ENCODE peak calls at places on chromosomes 6 and 20, in ten cellular contexts. One of them, this sample, is unnamed.

GRCh38 chr6:33929575-33930288 is 125.9 kb upstream of the MLN start:
- DNase-seq in keratinocyte: no peak
- DNase-seq in small intestine: no peak
- DNase-seq in dorsolateral prefrontal cortex: no peak
- DNase-seq in mesendoderm: no peak
- DNase-seq in AG04450: no peak
- DNase-seq in colonic mucosa: no peak
- DNase-seq in CD4-positive, alpha-beta T cell: no peak
- DNase-seq in suprapubic skin: no peak
- DNase-seq in transverse colon: no peak
- DNase-seq in this sample: no peak

GRCh38 chr6:136962661-136963060 is 40.6 kb downstream of the SLC35D3 start:
- DNase-seq in AG04450: no peak
- DNase-seq in CD4-positive, alpha-beta T cell: no peak
- DNase-seq in transverse colon: peak
- DNase-seq in dorsolateral prefrontal cortex: no peak
- DNase-seq in small intestine: peak
- DNase-seq in colonic mucosa: peak
- DNase-seq in keratinocyte: no peak
- DNase-seq in suprapubic skin: no peak
- DNase-seq in mesendoderm: peak
- DNase-seq in this sample: no peak

GRCh38 chr6:77650098-77650663 is 2.7 kb upstream of the MEI4 start:
- DNase-seq in colonic mucosa: no peak
- DNase-seq in keratinocyte: no peak
- DNase-seq in CD4-positive, alpha-beta T cell: no peak
- DNase-seq in suprapubic skin: no peak
- DNase-seq in AG04450: no peak
- DNase-seq in small intestine: no peak
- DNase-seq in transverse colon: peak
- DNase-seq in mesendoderm: peak
- DNase-seq in dorsolateral prefrontal cortex: no peak
- DNase-seq in this sample: no peak

GRCh38 chr20:17026346-17026745 is 200.5 kb upstream of the PCSK2 start:
- DNase-seq in small intestine: no peak
- DNase-seq in suprapubic skin: no peak
- DNase-seq in mesendoderm: no peak
- DNase-seq in keratinocyte: no peak
- DNase-seq in CD4-positive, alpha-beta T cell: no peak
- DNase-seq in transverse colon: no peak
- DNase-seq in dorsolateral prefrontal cortex: no peak
- DNase-seq in AG04450: no peak
- DNase-seq in colonic mucosa: no peak
- DNase-seq in this sample: no peak

GRCh38 chr6:35524380-35525020 is 11.8 kb upstream of the TULP1 start:
- DNase-seq in colonic mucosa: no peak
- DNase-seq in dorsolateral prefrontal cortex: no peak
- DNase-seq in suprapubic skin: no peak
- DNase-seq in transverse colon: no peak
- DNase-seq in small intestine: no peak
- DNase-seq in AG04450: no peak
- DNase-seq in keratinocyte: no peak
- DNase-seq in CD4-positive, alpha-beta T cell: no peak
- DNase-seq in mesendoderm: no peak
- DNase-seq in this sample: no peak

GRCh38 chr20:56285496-56285895 is 37.0 kb downstream of the MC3R start:
- DNase-seq in small intestine: no peak
- DNase-seq in keratinocyte: no peak
- DNase-seq in suprapubic skin: no peak
- DNase-seq in AG04450: no peak
- DNase-seq in mesendoderm: no peak
- DNase-seq in transverse colon: no peak
- DNase-seq in CD4-positive, alpha-beta T cell: no peak
- DNase-seq in colonic mucosa: no peak
- DNase-seq in dorsolateral prefrontal cortex: no peak
- DNase-seq in this sample: peak

GRCh38 chr6:157681041-157681650 is 141.9 kb upstream of the SNX9 start:
- DNase-seq in dorsolateral prefrontal cortex: no peak
- DNase-seq in transverse colon: no peak
- DNase-seq in AG04450: no peak
- DNase-seq in mesendoderm: no peak
- DNase-seq in keratinocyte: no peak
- DNase-seq in CD4-positive, alpha-beta T cell: no peak
- DNase-seq in colonic mucosa: no peak
- DNase-seq in small intestine: no peak
- DNase-seq in suprapubic skin: no peak
- DNase-seq in this sample: no peak

GRCh38 chr6:149130093-149130872 is 187.2 kb upstream of the TAB2 start:
- DNase-seq in AG04450: no peak
- DNase-seq in colonic mucosa: no peak
- DNase-seq in transverse colon: no peak
- DNase-seq in dorsolateral prefrontal cortex: no peak
- DNase-seq in keratinocyte: no peak
- DNase-seq in small intestine: no peak
- DNase-seq in CD4-positive, alpha-beta T cell: no peak
- DNase-seq in suprapubic skin: no peak
- DNase-seq in mesendoderm: no peak
- DNase-seq in this sample: no peak

GRCh38 chr6:160137989-160138835 is 16.6 kb downstream of the SLC22A1 start:
- DNase-seq in dorsolateral prefrontal cortex: no peak
- DNase-seq in mesendoderm: peak
- DNase-seq in keratinocyte: no peak
- DNase-seq in colonic mucosa: peak
- DNase-seq in suprapubic skin: no peak
- DNase-seq in small intestine: peak
- DNase-seq in AG04450: peak
- DNase-seq in CD4-positive, alpha-beta T cell: peak
- DNase-seq in transverse colon: peak
- DNase-seq in this sample: no peak

GRCh38 chr6:89530982-89531381 is 98.0 kb downstream of the ANKRD6 start:
- DNase-seq in CD4-positive, alpha-beta T cell: no peak
- DNase-seq in dorsolateral prefrontal cortex: no peak
- DNase-seq in small intestine: no peak
- DNase-seq in colonic mucosa: no peak
- DNase-seq in suprapubic skin: no peak
- DNase-seq in transverse colon: no peak
- DNase-seq in AG04450: no peak
- DNase-seq in keratinocyte: no peak
- DNase-seq in mesendoderm: no peak
- DNase-seq in this sample: no peak

GRCh38 chr6:119506631-119507174 is 157.1 kb upstream of the MAN1A1 start:
- DNase-seq in CD4-positive, alpha-beta T cell: no peak
- DNase-seq in transverse colon: no peak
- DNase-seq in dorsolateral prefrontal cortex: no peak
- DNase-seq in small intestine: no peak
- DNase-seq in AG04450: no peak
- DNase-seq in suprapubic skin: no peak
- DNase-seq in keratinocyte: no peak
- DNase-seq in colonic mucosa: no peak
- DNase-seq in mesendoderm: no peak
- DNase-seq in this sample: no peak

GRCh38 chr6:100468966-100469859 is 4.5 kb upstream of the SIM1 start:
- DNase-seq in small intestine: no peak
- DNase-seq in mesendoderm: no peak
- DNase-seq in dorsolateral prefrontal cortex: no peak
- DNase-seq in keratinocyte: no peak
- DNase-seq in suprapubic skin: no peak
- DNase-seq in colonic mucosa: no peak
- DNase-seq in transverse colon: no peak
- DNase-seq in CD4-positive, alpha-beta T cell: no peak
- DNase-seq in AG04450: no peak
- DNase-seq in this sample: no peak
- H3K27ac ChIP-seq in small intestine: no peak
- H3K27ac ChIP-seq in mesendoderm: no peak
- H3K27ac ChIP-seq in dorsolateral prefrontal cortex: no peak
- H3K27ac ChIP-seq in keratinocyte: no peak
- H3K27ac ChIP-seq in suprapubic skin: no peak
- H3K27ac ChIP-seq in colonic mucosa: no peak
- H3K27ac ChIP-seq in transverse colon: no peak
- H3K27ac ChIP-seq in CD4-positive, alpha-beta T cell: no peak
- H3K27ac ChIP-seq in AG04450: no peak
- H3K27ac ChIP-seq in this sample: no peak

GRCh38 chr6:169667716-169668115 is 34.1 kb downstream of the WDR27 start:
- DNase-seq in CD4-positive, alpha-beta T cell: no peak
- DNase-seq in mesendoderm: no peak
- DNase-seq in small intestine: no peak
- DNase-seq in colonic mucosa: no peak
- DNase-seq in transverse colon: no peak
- DNase-seq in suprapubic skin: no peak
- DNase-seq in AG04450: no peak
- DNase-seq in keratinocyte: no peak
- DNase-seq in dorsolateral prefrontal cortex: no peak
- DNase-seq in this sample: no peak

GRCh38 chr6:169668203-169668847 is 33.5 kb downstream of the WDR27 start:
- DNase-seq in transverse colon: no peak
- DNase-seq in mesendoderm: peak
- DNase-seq in AG04450: no peak
- DNase-seq in CD4-positive, alpha-beta T cell: no peak
- DNase-seq in suprapubic skin: no peak
- DNase-seq in keratinocyte: no peak
- DNase-seq in small intestine: no peak
- DNase-seq in colonic mucosa: no peak
- DNase-seq in dorsolateral prefrontal cortex: no peak
- DNase-seq in this sample: no peak

GRCh38 chr6:169669889-169670288 is 31.9 kb downstream of the WDR27 start:
- DNase-seq in transverse colon: no peak
- DNase-seq in AG04450: no peak
- DNase-seq in mesendoderm: no peak
- DNase-seq in CD4-positive, alpha-beta T cell: no peak
- DNase-seq in small intestine: no peak
- DNase-seq in dorsolateral prefrontal cortex: no peak
- DNase-seq in keratinocyte: no peak
- DNase-seq in colonic mucosa: no peak
- DNase-seq in suprapubic skin: no peak
- DNase-seq in this sample: no peak

GRCh38 chr6:169671563-169671962 is 30.3 kb downstream of the WDR27 start:
- DNase-seq in AG04450: no peak
- DNase-seq in small intestine: no peak
- DNase-seq in mesendoderm: no peak
- DNase-seq in keratinocyte: no peak
- DNase-seq in dorsolateral prefrontal cortex: no peak
- DNase-seq in transverse colon: no peak
- DNase-seq in CD4-positive, alpha-beta T cell: no peak
- DNase-seq in suprapubic skin: no peak
- DNase-seq in colonic mucosa: no peak
- DNase-seq in this sample: no peak

DNA sequence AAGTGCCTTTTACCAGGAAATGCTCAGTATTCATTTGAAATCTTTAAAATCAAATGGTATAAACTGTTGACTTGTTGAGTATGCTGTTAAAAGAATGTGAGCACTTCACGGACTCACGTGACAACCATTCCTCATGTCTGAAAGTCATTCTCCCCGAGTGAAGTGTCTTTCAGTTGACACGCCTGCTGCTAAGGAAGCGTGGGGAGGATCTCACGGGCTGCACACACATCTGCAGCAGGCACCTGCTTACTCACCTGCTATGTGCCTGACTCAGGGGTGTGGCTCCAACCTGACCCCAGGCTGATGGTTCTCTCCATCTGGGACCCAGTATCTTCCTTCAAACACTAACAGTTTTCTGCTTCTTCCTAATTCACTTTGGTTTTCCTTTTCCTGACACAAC is 32.7 kb downstream of the WDR27 start:
- DNase-seq in dorsolateral prefrontal cortex: no peak
- DNase-seq in suprapubic skin: no peak
- DNase-seq in CD4-positive, alpha-beta T cell: no peak
- DNase-seq in small intestine: no peak
- DNase-seq in transverse colon: no peak
- DNase-seq in mesendoderm: no peak
- DNase-seq in colonic mucosa: no peak
- DNase-seq in keratinocyte: no peak
- DNase-seq in AG04450: no peak
- DNase-seq in this sample: no peak
- H3K27ac ChIP-seq in dorsolateral prefrontal cortex: no peak
- H3K27ac ChIP-seq in suprapubic skin: peak
- H3K27ac ChIP-seq in CD4-positive, alpha-beta T cell: no peak
- H3K27ac ChIP-seq in small intestine: no peak
- H3K27ac ChIP-seq in transverse colon: no peak
- H3K27ac ChIP-seq in mesendoderm: no peak
- H3K27ac ChIP-seq in colonic mucosa: peak
- H3K27ac ChIP-seq in keratinocyte: no peak
- H3K27ac ChIP-seq in AG04450: no peak
- H3K27ac ChIP-seq in this sample: no peak

GRCh38 chr6:134034478-134034877 is 17.9 kb downstream of the SLC2A12 start:
- DNase-seq in mesendoderm: no peak
- DNase-seq in suprapubic skin: no peak
- DNase-seq in dorsolateral prefrontal cortex: no peak
- DNase-seq in AG04450: no peak
- DNase-seq in CD4-positive, alpha-beta T cell: no peak
- DNase-seq in transverse colon: no peak
- DNase-seq in colonic mucosa: no peak
- DNase-seq in keratinocyte: no peak
- DNase-seq in small intestine: no peak
- DNase-seq in this sample: no peak

GRCh38 chr6:134028438-134028837 is 24.0 kb downstream of the SLC2A12 start:
- DNase-seq in keratinocyte: no peak
- DNase-seq in dorsolateral prefrontal cortex: no peak
- DNase-seq in transverse colon: no peak
- DNase-seq in AG04450: no peak
- DNase-seq in mesendoderm: no peak
- DNase-seq in small intestine: no peak
- DNase-seq in CD4-positive, alpha-beta T cell: no peak
- DNase-seq in suprapubic skin: no peak
- DNase-seq in colonic mucosa: no peak
- DNase-seq in this sample: no peak

GRCh38 chr6:134031696-134032255 is 20.6 kb downstream of the SLC2A12 start:
- DNase-seq in mesendoderm: no peak
- DNase-seq in keratinocyte: no peak
- DNase-seq in suprapubic skin: no peak
- DNase-seq in colonic mucosa: no peak
- DNase-seq in AG04450: no peak
- DNase-seq in dorsolateral prefrontal cortex: no peak
- DNase-seq in CD4-positive, alpha-beta T cell: no peak
- DNase-seq in small intestine: no peak
- DNase-seq in transverse colon: no peak
- DNase-seq in this sample: no peak

GRCh38 chr6:134026597-134026996 is 25.8 kb downstream of the SLC2A12 start:
- DNase-seq in CD4-positive, alpha-beta T cell: no peak
- DNase-seq in AG04450: no peak
- DNase-seq in small intestine: peak
- DNase-seq in keratinocyte: no peak
- DNase-seq in colonic mucosa: no peak
- DNase-seq in mesendoderm: no peak
- DNase-seq in transverse colon: no peak
- DNase-seq in suprapubic skin: no peak
- DNase-seq in dorsolateral prefrontal cortex: no peak
- DNase-seq in this sample: no peak

GRCh38 chr6:134029495-134030455 is 22.6 kb downstream of the SLC2A12 start:
- DNase-seq in suprapubic skin: no peak
- DNase-seq in keratinocyte: no peak
- DNase-seq in dorsolateral prefrontal cortex: no peak
- DNase-seq in transverse colon: no peak
- DNase-seq in small intestine: no peak
- DNase-seq in colonic mucosa: no peak
- DNase-seq in mesendoderm: peak
- DNase-seq in CD4-positive, alpha-beta T cell: no peak
- DNase-seq in AG04450: no peak
- DNase-seq in this sample: no peak
- H3K27ac ChIP-seq in suprapubic skin: no peak
- H3K27ac ChIP-seq in keratinocyte: no peak
- H3K27ac ChIP-seq in dorsolateral prefrontal cortex: peak
- H3K27ac ChIP-seq in transverse colon: no peak
- H3K27ac ChIP-seq in small intestine: no peak
- H3K27ac ChIP-seq in colonic mucosa: no peak
- H3K27ac ChIP-seq in mesendoderm: no peak
- H3K27ac ChIP-seq in CD4-positive, alpha-beta T cell: no peak
- H3K27ac ChIP-seq in AG04450: peak
- H3K27ac ChIP-seq in this sample: peak

GRCh38 chr6:170307080-170307545 is 555 bp downstream of the FAM120B start:
- DNase-seq in keratinocyte: no peak
- DNase-seq in dorsolateral prefrontal cortex: no peak
- DNase-seq in colonic mucosa: no peak
- DNase-seq in transverse colon: no peak
- DNase-seq in AG04450: no peak
- DNase-seq in small intestine: no peak
- DNase-seq in suprapubic skin: no peak
- DNase-seq in mesendoderm: no peak
- DNase-seq in CD4-positive, alpha-beta T cell: no peak
- DNase-seq in this sample: no peak
- H3K27ac ChIP-seq in keratinocyte: peak
- H3K27ac ChIP-seq in dorsolateral prefrontal cortex: peak
- H3K27ac ChIP-seq in colonic mucosa: peak
- H3K27ac ChIP-seq in transverse colon: peak
- H3K27ac ChIP-seq in AG04450: peak
- H3K27ac ChIP-seq in small intestine: peak
- H3K27ac ChIP-seq in suprapubic skin: peak
- H3K27ac ChIP-seq in mesendoderm: no peak
- H3K27ac ChIP-seq in CD4-positive, alpha-beta T cell: peak
- H3K27ac ChIP-seq in this sample: peak